ENCODE peak calls at places on chromosomes 12 and 14, in six cellular contexts. M is transverse colon, Q is MV-4-11, L is LoVo, C is bronchial epithelial cell, P is sciatic nerve. A is an unnamed sample.
A peak's percentile ranks its signal among the peaks of the same experiment; 100 is the strongest.

GRCh38 chr14:20327005-20327869 is 5.8 kb downstream of the CCNB1IP1 start:
- DNase-seq in M (no peak), Q (peak; percentile 57), L (peak; percentile 59), C (peak; percentile 66), P (no peak), A (no peak)

GRCh38 chr12:89971880-89972279 is 263.2 kb upstream of the ATP2B1 start:
- DNase-seq in M (no peak), Q (no peak), L (peak; percentile 68), C (no peak), P (no peak), A (no peak)

GRCh38 chr14:56125772-56126411 is 7.7 kb downstream of the PELI2 start:
- DNase-seq in M (no peak), Q (no peak), L (no peak), C (no peak), P (no peak), A (peak; percentile 44)

GRCh38 chr12:54136844-54137580 is 51.8 kb downstream of the SMUG1 start:
- DNase-seq in M (no peak), Q (no peak), L (no peak), C (no peak), P (no peak), A (no peak)

GRCh38 chr14:54653764-54654469 is 87.0 kb downstream of the SAMD4A start:
- DNase-seq in M (peak; percentile 20), Q (no peak), L (no peak), C (no peak), P (no peak), A (no peak)

GRCh38 chr14:45287609-45288008 is 34.6 kb upstream of the MIS18BP1 start:
- DNase-seq in M (no peak), Q (no peak), L (no peak), C (no peak), P (no peak), A (no peak)

GRCh38 chr12:102993537-102993936 is 36.1 kb downstream of the ASCL1 start:
- DNase-seq in M (no peak), Q (no peak), L (no peak), C (no peak), P (no peak), A (no peak)

GRCh38 chr12:75854681-75855309 is 176.8 kb downstream of the PHLDA1 start:
- DNase-seq in M (no peak), Q (no peak), L (no peak), C (no peak), P (no peak), A (no peak)

GRCh38 chr12:79691299-79692248 is 810 bp upstream of the PAWR start:
- DNase-seq in M (peak; percentile 32), Q (no peak), L (peak; percentile 61), C (peak; percentile 93), P (no peak), A (no peak)

GRCh38 chr12:1528791-1529190 is 65.6 kb downstream of the FBXL14 start:
- DNase-seq in M (no peak), Q (no peak), L (no peak), C (no peak), P (no peak), A (no peak)

GRCh38 chr14:68884031-68885030 is 91.5 kb upstream of the ZFP36L1 start:
- DNase-seq in M (peak; percentile 30), Q (no peak), L (peak; percentile 75), C (peak; percentile 86), P (peak; percentile 42), A (no peak)

GRCh38 chr14:91413547-91414474 is 3.8 kb downstream of the CCDC88C start:
- DNase-seq in M (peak; percentile 80), Q (no peak), L (no peak), C (peak; percentile 78), P (no peak), A (no peak)

A was measured in cerebellar nuclear complex.